ENCODE peak calls at places on chromosome 16, in six cellular contexts. P, E, N, V, U and F are unnamed samples. For H3K9me3, the result is how much of the 10 kb centered on the place peaks cover.

GRCh38 chr16:23678430-23679273 is at the start of gene PLK1:
- DNase-seq in V (peak), U (peak), P (peak), N (peak), E (peak), F (peak)

GRCh38 chr16:51556694-51557327 is 405.7 kb upstream of the SALL1 start:
- DNase-seq in N (peak), U (no peak), V (peak), E (no peak), P (no peak), F (peak)

GRCh38 chr16:48444574-48444973 is 59.4 kb upstream of the SIAH1 start:
- DNase-seq in U (no peak), E (no peak), N (peak), V (peak), P (peak), F (peak)

GRCh38 chr16:75402821-75403475 is 30.4 kb downstream of the CFDP1 start:
- DNase-seq in U (peak), P (peak), V (no peak), E (no peak), N (peak), F (peak)

GRCh38 chr16:1152651-1153259 is at the start of gene CACNA1H:
- DNase-seq in V (no peak), E (peak), P (no peak), U (peak), N (no peak), F (peak)

GRCh38 chr16:89191901-89192184 is 8.5 kb downstream of the SLC22A31 start:
- DNase-seq in N (no peak), P (no peak), U (no peak), V (no peak), E (no peak), F (no peak)

GRCh38 chr16:15704545-15704987 is 54.5 kb downstream of the NDE1 start:
- DNase-seq in P (peak), V (peak), U (peak), E (peak), N (peak), F (peak)

GRCh38 chr16:11914759-11915643 is 755 bp downstream of the GSPT1 start:
- DNase-seq in E (no peak), P (no peak), U (peak), N (peak), V (peak), F (peak)

GRCh38 chr16:51419768-51420167 is 268.7 kb upstream of the SALL1 start:
- DNase-seq in V (no peak), P (no peak), N (no peak), U (no peak), E (no peak), F (no peak)

GRCh38 chr16:85577899-85578598 is 35.1 kb upstream of the GSE1 start:
- DNase-seq in P (no peak), E (no peak), U (no peak), N (no peak), V (no peak), F (no peak)
- H3K4me2 ChIP-seq in P (no peak), E (no peak), U (no peak), N (no peak), V (no peak), F (no peak)

GRCh38 chr16:69796285-69797118 is 34.4 kb downstream of the WWP2 start:
- DNase-seq in V (peak), U (peak), E (peak), N (peak), P (peak), F (peak)
- H3K9ac ChIP-seq in V (peak), U (no peak), E (no peak), N (no peak), P (no peak), F (no peak)

GRCh38 chr16:31767267-31767666 is 106.3 kb upstream of the ZNF267 start:
- DNase-seq in N (no peak), E (no peak), P (no peak), V (no peak), U (no peak), F (no peak)

DNA sequence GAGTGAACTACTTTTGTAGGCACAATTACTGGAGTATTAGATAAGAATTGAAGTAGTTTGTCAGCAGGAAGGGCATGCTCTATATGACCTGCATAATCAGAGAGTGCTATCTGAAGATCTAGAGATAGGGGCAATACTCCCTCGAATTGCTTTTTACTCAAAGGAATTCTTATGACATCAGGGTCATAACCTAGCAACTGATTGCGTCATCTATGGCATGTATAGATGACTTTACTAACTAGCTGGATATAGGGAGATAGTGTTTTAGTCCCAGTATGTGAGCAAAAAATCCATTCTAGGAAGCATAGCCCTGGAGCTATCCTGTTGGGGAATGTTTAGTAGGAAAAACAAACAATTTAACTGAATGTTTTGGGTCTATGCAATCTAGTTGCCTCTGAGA is 109.5 kb upstream of the ZNF267 start:
- DNase-seq in N (no peak), V (no peak), E (no peak), U (no peak), P (no peak), F (no peak)
- H3K9me3 ChIP-seq in N (under half), V (under half), E (half or more), U (under half), P (under half), F (under half)

DNA sequence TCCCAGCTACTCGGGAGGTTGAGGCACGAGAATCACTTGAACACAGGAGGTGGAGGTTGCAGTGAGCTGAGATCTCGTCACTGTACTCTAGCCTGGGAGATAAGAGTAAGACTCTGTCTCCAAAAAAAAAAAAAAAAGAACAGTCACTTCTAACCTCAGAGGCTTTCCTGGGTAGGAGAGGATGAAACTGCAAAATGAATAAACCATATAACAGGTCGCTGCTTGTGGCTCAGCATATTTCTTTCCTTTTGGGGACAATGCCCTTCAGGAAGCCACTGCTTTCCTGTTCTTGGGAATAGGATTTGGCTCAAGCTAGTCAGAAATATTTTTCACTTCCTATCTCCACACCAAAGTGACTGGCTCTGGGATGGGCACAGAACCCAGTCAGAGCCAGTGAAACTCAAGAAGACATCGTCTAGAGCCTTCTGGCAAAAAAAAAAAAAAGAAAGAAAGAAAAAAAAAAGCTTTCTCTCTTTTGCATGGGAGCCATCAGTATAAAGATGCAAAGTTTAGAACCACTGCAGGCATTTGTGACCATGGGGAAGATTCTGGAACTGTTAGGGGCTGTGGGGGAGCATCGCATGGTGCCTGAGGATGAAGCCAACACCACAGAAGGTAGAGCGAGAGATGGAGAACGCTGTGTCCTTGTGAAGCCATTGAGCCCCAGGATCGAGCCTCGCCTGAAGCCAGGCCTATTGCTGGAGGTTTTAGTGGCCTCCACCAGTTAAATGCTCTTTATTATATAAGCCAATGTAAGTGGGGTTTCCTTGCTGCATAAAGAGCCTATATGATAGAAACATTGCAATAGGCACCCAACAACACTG is 71.8 kb upstream of the MRTFB start:
- DNase-seq in P (no peak), U (no peak), E (no peak), V (no peak), N (no peak), F (no peak)
- H3K4me2 ChIP-seq in P (no peak), U (no peak), E (no peak), V (no peak), N (no peak), F (no peak)

DNA sequence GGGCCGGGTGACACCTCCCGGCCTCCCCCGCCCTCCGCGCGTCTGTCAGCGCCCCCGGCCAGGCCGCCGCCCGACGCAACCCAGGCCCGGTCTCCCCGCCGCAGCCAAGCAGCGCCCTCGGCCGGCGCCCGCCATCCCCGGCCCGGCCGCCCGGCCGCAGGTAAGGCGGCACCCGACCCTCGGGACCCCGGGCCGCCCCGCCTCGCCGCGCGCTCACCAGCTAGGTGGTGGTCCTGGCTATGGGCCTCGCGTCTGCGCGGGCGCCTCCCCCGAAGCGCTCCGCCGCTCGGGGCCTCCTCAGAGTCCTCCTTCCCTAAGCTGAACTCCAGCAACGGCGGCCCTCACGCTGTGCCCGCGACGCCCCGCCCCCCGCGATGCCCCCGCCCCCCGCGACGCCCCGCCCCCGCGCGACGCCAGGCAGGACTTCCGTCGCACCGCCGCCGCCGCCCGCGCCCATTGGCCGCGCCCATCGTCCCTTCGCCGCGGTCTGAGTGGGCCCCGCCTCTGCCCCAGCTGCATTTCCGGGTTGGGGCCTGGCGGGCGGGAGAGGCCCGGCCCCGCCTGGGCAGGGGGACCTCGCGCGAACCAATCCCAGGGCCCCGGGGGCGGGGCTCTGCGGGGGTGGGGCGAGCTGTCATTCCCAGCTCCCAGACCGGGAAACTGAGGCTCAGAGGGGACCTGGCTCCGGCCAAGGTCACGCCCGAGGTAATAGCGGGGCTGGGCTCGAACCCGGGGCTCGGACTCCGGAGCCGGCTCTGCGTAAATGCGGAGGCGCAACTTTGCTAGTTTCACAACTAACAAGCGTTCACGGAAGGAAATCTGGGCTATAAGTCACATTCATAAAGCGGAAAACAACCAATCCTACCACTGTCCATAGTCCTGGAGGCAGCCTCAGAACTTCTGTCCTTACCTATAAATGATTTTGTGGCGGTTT is 9.0 kb upstream of the KCTD5 start:
- DNase-seq in P (peak), N (peak), E (peak), V (peak), U (peak), F (peak)
- H3K9ac ChIP-seq in P (peak), N (peak), E (no peak), V (peak), U (peak), F (peak)

DNA sequence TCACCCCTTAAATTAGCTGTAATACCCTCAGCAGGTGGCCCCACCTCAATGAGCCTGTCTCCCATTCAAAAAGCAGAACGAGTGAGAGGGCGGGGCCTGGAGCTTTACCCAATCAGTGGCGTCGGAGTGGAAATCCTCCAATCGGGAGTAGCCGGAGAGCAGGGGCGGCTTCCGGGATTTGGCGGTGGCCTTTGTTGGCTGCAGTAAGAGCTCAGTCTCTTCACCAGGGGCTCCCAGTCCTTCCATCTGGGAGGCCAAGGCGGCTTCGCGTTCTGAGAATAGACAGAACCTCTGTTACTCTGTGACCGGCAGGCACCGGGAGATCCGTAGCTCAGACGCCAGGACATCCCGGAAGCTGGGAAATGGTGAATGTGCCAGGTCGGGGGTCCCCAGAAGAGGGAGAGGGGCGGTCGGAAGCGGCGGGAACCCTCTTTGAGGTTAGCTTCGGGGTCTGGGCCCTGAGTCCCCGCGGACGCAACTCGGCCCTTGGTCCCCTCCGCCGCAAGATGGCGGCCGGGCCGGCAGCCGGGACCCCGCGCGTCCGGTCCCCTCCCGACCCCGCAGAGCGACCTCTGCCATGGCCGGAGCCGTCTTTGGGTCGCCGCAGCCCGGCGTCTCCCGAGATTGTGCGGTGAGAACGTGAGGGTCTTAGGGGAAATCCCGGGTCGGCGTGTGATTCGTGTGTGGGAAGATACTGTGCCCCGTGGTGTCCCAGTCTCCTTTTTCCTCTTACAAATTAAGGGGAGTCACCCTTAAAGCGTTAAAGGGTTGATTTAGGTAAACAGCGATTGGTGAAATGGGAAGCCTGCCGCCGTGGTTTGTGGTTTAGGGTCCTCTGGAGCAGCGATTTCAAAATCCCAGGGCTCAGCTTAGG is 160.3 kb upstream of the ZNF267 start:
- DNase-seq in U (peak), E (peak), N (peak), V (peak), P (peak), F (peak)
- H3K9me3 ChIP-seq in U (under half), E (under half), N (under half), V (under half), P (under half), F (under half)

DNA sequence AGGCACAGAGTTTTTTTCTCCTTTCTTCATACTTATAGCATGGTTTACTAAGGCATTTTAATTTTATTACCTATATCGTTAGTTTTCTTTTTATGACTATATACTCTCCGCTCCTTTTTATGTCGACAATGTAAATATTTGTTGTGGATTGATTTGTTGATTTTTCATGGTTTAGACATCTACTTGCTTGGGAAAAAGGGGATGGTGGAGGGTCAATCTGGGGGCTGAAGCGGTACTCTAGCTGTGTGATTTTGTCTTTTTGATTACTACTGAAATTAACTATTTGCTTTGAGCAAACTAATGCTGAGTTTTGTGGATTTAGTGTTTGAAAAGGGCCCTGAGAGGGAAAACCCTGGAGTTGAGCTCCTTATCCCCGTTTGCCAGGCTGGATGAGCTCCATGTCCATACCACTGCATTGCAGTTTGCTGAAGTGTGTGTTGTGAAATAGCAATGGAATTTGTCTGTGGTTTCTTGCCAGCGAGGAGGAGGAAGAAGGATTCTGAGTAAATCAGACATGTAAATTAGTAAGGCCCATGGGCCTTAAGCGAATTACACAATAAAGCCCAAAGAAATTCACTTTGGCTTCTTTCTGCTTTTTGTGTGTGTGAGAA is 72.0 kb downstream of the FTO start:
- DNase-seq in P (no peak), V (peak), U (no peak), E (no peak), N (peak), F (peak)
- H3K4me2 ChIP-seq in P (peak), V (peak), U (peak), E (no peak), N (peak), F (peak)

DNA sequence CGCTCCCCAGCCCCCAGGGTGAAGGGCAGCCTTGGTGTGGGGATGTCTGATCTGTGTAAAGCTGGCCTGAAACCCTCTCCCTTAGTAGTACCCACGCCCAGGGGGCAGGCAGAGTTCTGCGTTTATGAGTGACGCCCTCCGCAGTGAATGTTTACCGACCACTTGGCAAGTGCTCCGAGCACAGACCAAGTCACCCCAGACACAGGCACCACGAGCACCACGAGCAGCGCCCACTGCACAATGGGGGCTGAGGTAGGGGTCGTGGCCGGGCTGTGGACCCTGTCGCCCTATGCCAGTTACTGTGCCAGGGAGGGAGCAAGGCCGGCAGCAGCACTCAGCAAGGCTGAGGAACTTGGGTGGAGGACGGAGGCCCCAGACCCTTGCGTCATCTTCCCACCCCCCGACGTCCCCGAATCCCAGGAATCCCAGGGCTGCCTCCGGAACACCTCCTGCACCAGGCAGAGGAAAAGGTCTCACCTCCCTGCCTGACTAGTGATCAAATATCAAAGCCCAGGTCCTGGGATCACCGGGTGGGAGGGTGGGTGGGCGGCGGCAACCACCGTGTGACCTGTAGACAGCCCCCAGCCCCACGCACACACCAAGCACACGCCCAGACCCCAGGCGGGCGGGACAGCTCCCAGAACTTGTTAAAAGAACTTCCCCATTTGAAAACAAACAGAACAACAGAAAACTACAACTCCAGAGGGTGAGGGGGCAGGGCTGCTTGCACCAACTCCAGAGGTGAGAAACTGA is 5.3 kb downstream of the VASN start:
- DNase-seq in P (no peak), N (no peak), V (no peak), E (no peak), U (no peak), F (no peak)
- H3K9ac ChIP-seq in P (no peak), N (peak), V (peak), E (no peak), U (no peak), F (peak)

GRCh38 chr16:68548947-68549346 is 9.9 kb downstream of the ZFP90 start:
- DNase-seq in U (no peak), V (no peak), N (no peak), E (no peak), P (no peak), F (peak)

DNA sequence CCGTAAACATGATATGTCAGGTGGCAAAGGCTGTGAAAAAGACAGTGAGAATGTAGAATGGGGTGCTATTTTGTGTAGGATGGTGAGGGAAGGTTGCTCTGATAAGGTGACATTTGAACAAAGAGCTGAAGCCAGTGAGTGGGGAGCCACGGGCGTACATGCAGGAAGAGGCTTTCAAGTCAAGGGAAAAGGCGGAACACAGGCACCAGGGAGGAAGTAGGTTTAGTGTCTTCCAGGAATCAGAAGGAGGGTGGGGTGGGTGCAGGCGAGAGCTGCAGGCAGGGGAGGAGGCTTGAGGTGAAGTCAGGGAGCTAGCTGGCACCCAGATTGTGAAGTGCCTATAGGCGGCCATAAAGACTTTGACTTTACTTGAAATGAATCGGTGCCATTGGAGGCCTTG is 14.1 kb downstream of the ZFP90 start:
- DNase-seq in N (no peak), U (no peak), V (no peak), P (no peak), E (no peak), F (no peak)
- H3K9me3 ChIP-seq in N (half or more), U (under half), V (half or more), P (under half), E (under half), F (under half)

DNA sequence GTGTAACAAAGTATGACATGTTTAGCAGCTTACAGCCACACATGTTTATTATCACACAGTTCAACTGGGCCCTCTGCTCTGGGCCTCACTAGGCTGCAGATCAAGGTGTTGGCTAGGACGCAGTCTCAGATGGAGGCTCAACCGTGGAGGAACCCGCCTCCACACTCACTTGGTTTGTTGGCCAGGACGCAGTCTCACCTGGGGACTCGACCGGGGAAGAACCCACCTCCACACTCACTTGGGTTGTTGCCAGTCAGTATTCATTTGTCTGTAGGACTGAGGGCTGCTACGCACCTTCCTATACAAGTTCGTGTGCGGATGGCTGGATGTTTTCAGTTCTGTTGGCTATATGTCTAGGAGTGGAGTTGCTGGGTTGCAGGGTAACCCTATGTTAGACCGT is 240.7 kb upstream of the CIBAR2 start:
- DNase-seq in N (no peak), P (no peak), E (no peak), U (no peak), V (no peak), F (no peak)
- H3K4me2 ChIP-seq in N (no peak), P (peak), E (no peak), U (no peak), V (no peak), F (no peak)